ENCODE peak calls at places on chromosomes 12 and 14, in nine cellular contexts. S is AG04449; L is H9; Z is HS-27A; J is stimulated activated CD8-positive, alpha-beta memory T cell treated with anti-CD3 and anti-CD28 coated beads, Interleukin-12 subunit alpha, Interleukin-12 subunit beta, amount 100 ng/mL, for 4 hours; E is activated naive CD4-positive, alpha-beta T cell treated with anti-CD3 and anti-CD28 coated beads for 36 hours; B is amygdala; I is EH; K is putamen. W is an unnamed sample.

GRCh38 chr12:22286569-22286968 is 47.9 kb downstream of the ST8SIA1 start:
- DNase-seq in S (peak; percentile 93), L (no peak), Z (peak; percentile 90), J (no peak), E (no peak), B (no peak), I (peak; percentile 93), K (no peak), W (no peak)

GRCh38 chr14:91402278-91403068 is 15.1 kb downstream of the CCDC88C start:
- DNase-seq in S (no peak), L (no peak), Z (no peak), J (no peak), E (no peak), B (no peak), I (no peak), K (no peak), W (no peak)

GRCh38 chr12:101597164-101597563 is 2.4 kb downstream of the MYBPC1 start:
- DNase-seq in S (no peak), L (no peak), Z (no peak), J (no peak), E (no peak), B (no peak), I (no peak), K (no peak), W (no peak)

GRCh38 chr14:34234258-34234657 is 227.8 kb downstream of the SPTSSA start:
- DNase-seq in S (no peak), L (no peak), Z (no peak), J (no peak), E (no peak), B (no peak), I (no peak), K (no peak), W (no peak)

GRCh38 chr14:37129047-37129446 is 43.4 kb downstream of the SLC25A21 start:
- DNase-seq in S (no peak), L (no peak), Z (no peak), J (no peak), E (no peak), B (no peak), I (no peak), K (no peak), W (no peak)

GRCh38 chr14:35991356-35991755 is 165.2 kb downstream of the BRMS1L start:
- DNase-seq in S (no peak), L (no peak), Z (no peak), J (no peak), E (no peak), B (no peak), I (no peak), K (no peak), W (no peak)

GRCh38 chr12:27180862-27181261 is 63.2 kb upstream of the STK38L start:
- DNase-seq in S (no peak), L (no peak), Z (no peak), J (no peak), E (no peak), B (no peak), I (peak; percentile 77), K (no peak), W (no peak)

GRCh38 chr12:46522141-46522540 is 149.6 kb upstream of the SLC38A2 start:
- DNase-seq in S (no peak), L (no peak), Z (no peak), J (no peak), E (no peak), B (no peak), I (peak; percentile 53), K (no peak), W (no peak)

GRCh38 chr12:6228535-6229223 is 28.5 kb downstream of the CD9 start:
- DNase-seq in S (no peak), L (no peak), Z (no peak), J (no peak), E (no peak), B (no peak), I (peak; percentile 33), K (no peak), W (no peak)

GRCh38 chr12:101773560-101774206 is 34.4 kb upstream of the SYCP3 start:
- DNase-seq in S (peak; percentile 16), L (peak; percentile 55), Z (peak; percentile 19), J (peak; percentile 24), E (peak; percentile 78), B (peak; percentile 26), I (peak; percentile 75), K (peak; percentile 67), W (peak; percentile 68)

GRCh38 chr14:22664261-22664660 is 20.1 kb upstream of the OR6J1 start:
- DNase-seq in S (no peak), L (no peak), Z (no peak), J (no peak), E (no peak), B (no peak), I (no peak), K (no peak), W (no peak)

GRCh38 chr12:71476513-71476912 is 36.9 kb downstream of the LGR5 start:
- DNase-seq in S (peak; percentile 92), L (no peak), Z (peak; percentile 94), J (no peak), E (no peak), B (no peak), I (peak; percentile 93), K (no peak), W (no peak)

GRCh38 chr12:25769076-25769945 is 189.2 kb upstream of the RASSF8 start:
- DNase-seq in S (no peak), L (no peak), Z (peak; percentile 64), J (no peak), E (no peak), B (no peak), I (peak; percentile 84), K (no peak), W (no peak)

GRCh38 chr14:99391671-99392070 is 89.0 kb downstream of the SETD3 start:
- DNase-seq in S (peak; percentile 33), L (no peak), Z (no peak), J (no peak), E (no peak), B (no peak), I (peak; percentile 53), K (no peak), W (no peak)

GRCh38 chr12:93805736-93806141 is 128.6 kb downstream of the CRADD start:
- DNase-seq in S (no peak), L (no peak), Z (no peak), J (no peak), E (no peak), B (no peak), I (peak; percentile 41), K (no peak), W (no peak)

GRCh38 chr12:26338574-26339572 is 143.5 kb downstream of the SSPN start:
- DNase-seq in S (no peak), L (no peak), Z (peak; percentile 19), J (no peak), E (no peak), B (peak; percentile 73), I (peak; percentile 70), K (peak; percentile 91), W (peak; percentile 80)

GRCh38 chr12:83954071-83954789 is 958.4 kb downstream of the SLC6A15 start:
- DNase-seq in S (no peak), L (no peak), Z (no peak), J (no peak), E (no peak), B (no peak), I (no peak), K (peak; percentile 65), W (no peak)

W was measured in head of caudate nucleus.